ENCODE peak calls at places on chromosomes 2 and 18, in nine cellular contexts. One of them, this sample, is unnamed.

GRCh38 chr2:98654702-98655488 is 46.5 kb downstream of the UNC50 start:
- DNase-seq in amygdala: no peak
- DNase-seq in colonic mucosa: no peak
- DNase-seq in pulmonary artery endothelial cell: no peak
- DNase-seq in KBM-7: peak
- DNase-seq in NCI-H2081: no peak
- DNase-seq in A549: no peak
- DNase-seq in Panc1: no peak
- DNase-seq in AG04450: no peak
- DNase-seq in this sample: no peak

GRCh38 chr2:86274265-86274917 is 63.0 kb downstream of the REEP1 start:
- DNase-seq in A549: peak
- DNase-seq in AG04450: no peak
- DNase-seq in Panc1: no peak
- DNase-seq in KBM-7: no peak
- DNase-seq in NCI-H2081: no peak
- DNase-seq in colonic mucosa: no peak
- DNase-seq in amygdala: no peak
- DNase-seq in pulmonary artery endothelial cell: peak
- DNase-seq in this sample: no peak

GRCh38 chr18:49609416-49610284 is 47.8 kb downstream of the LIPG start:
- DNase-seq in pulmonary artery endothelial cell: no peak
- DNase-seq in A549: no peak
- DNase-seq in colonic mucosa: peak
- DNase-seq in AG04450: no peak
- DNase-seq in KBM-7: no peak
- DNase-seq in NCI-H2081: no peak
- DNase-seq in amygdala: no peak
- DNase-seq in Panc1: peak
- DNase-seq in this sample: no peak

GRCh38 chr18:3265564-3266033 is 3.7 kb downstream of the MYL12B start:
- DNase-seq in Panc1: no peak
- DNase-seq in NCI-H2081: no peak
- DNase-seq in colonic mucosa: no peak
- DNase-seq in AG04450: no peak
- DNase-seq in A549: no peak
- DNase-seq in amygdala: no peak
- DNase-seq in KBM-7: no peak
- DNase-seq in pulmonary artery endothelial cell: no peak
- DNase-seq in this sample: no peak

GRCh38 chr18:389658-390357 is 110.7 kb downstream of the COLEC12 start:
- DNase-seq in colonic mucosa: no peak
- DNase-seq in A549: no peak
- DNase-seq in pulmonary artery endothelial cell: no peak
- DNase-seq in Panc1: no peak
- DNase-seq in amygdala: no peak
- DNase-seq in AG04450: no peak
- DNase-seq in NCI-H2081: no peak
- DNase-seq in KBM-7: no peak
- DNase-seq in this sample: no peak

GRCh38 chr18:26335139-26335933 is 109.1 kb downstream of the TAF4B start:
- DNase-seq in AG04450: no peak
- DNase-seq in Panc1: no peak
- DNase-seq in pulmonary artery endothelial cell: no peak
- DNase-seq in A549: no peak
- DNase-seq in amygdala: no peak
- DNase-seq in NCI-H2081: no peak
- DNase-seq in colonic mucosa: no peak
- DNase-seq in KBM-7: no peak
- DNase-seq in this sample: peak

GRCh38 chr2:27442282-27442980 is at the start of gene KRTCAP3:
- DNase-seq in Panc1: no peak
- DNase-seq in colonic mucosa: peak
- DNase-seq in amygdala: no peak
- DNase-seq in NCI-H2081: peak
- DNase-seq in AG04450: no peak
- DNase-seq in pulmonary artery endothelial cell: no peak
- DNase-seq in A549: no peak
- DNase-seq in KBM-7: no peak
- DNase-seq in this sample: no peak

GRCh38 chr2:165238295-165238694 is 919 bp upstream of the SCN2A start:
- DNase-seq in AG04450: no peak
- DNase-seq in colonic mucosa: no peak
- DNase-seq in amygdala: no peak
- DNase-seq in A549: no peak
- DNase-seq in pulmonary artery endothelial cell: no peak
- DNase-seq in Panc1: no peak
- DNase-seq in NCI-H2081: no peak
- DNase-seq in KBM-7: peak
- DNase-seq in this sample: peak

GRCh38 chr2:112182581-112183034 is 44.4 kb downstream of the FBLN7 start:
- DNase-seq in A549: no peak
- DNase-seq in colonic mucosa: no peak
- DNase-seq in AG04450: no peak
- DNase-seq in KBM-7: no peak
- DNase-seq in NCI-H2081: peak
- DNase-seq in pulmonary artery endothelial cell: no peak
- DNase-seq in amygdala: no peak
- DNase-seq in Panc1: no peak
- DNase-seq in this sample: no peak

GRCh38 chr2:184890311-184890710 is 292.0 kb downstream of the ZNF804A start:
- DNase-seq in KBM-7: no peak
- DNase-seq in colonic mucosa: no peak
- DNase-seq in A549: no peak
- DNase-seq in pulmonary artery endothelial cell: no peak
- DNase-seq in NCI-H2081: no peak
- DNase-seq in amygdala: no peak
- DNase-seq in AG04450: no peak
- DNase-seq in Panc1: no peak
- DNase-seq in this sample: no peak

GRCh38 chr2:144702051-144702450 is 182.1 kb upstream of the ZEB2 start:
- DNase-seq in NCI-H2081: no peak
- DNase-seq in A549: no peak
- DNase-seq in pulmonary artery endothelial cell: no peak
- DNase-seq in amygdala: no peak
- DNase-seq in Panc1: no peak
- DNase-seq in KBM-7: peak
- DNase-seq in AG04450: no peak
- DNase-seq in colonic mucosa: no peak
- DNase-seq in this sample: no peak

GRCh38 chr2:16632615-16633014 is 33.0 kb downstream of the CYRIA start:
- DNase-seq in Panc1: no peak
- DNase-seq in NCI-H2081: no peak
- DNase-seq in pulmonary artery endothelial cell: no peak
- DNase-seq in AG04450: no peak
- DNase-seq in A549: no peak
- DNase-seq in KBM-7: no peak
- DNase-seq in amygdala: no peak
- DNase-seq in colonic mucosa: no peak
- DNase-seq in this sample: no peak

GRCh38 chr2:219119422-219120043 is 41.1 kb downstream of the NHEJ1 start:
- DNase-seq in pulmonary artery endothelial cell: peak
- DNase-seq in A549: peak
- DNase-seq in AG04450: no peak
- DNase-seq in KBM-7: peak
- DNase-seq in Panc1: no peak
- DNase-seq in amygdala: peak
- DNase-seq in colonic mucosa: peak
- DNase-seq in NCI-H2081: peak
- DNase-seq in this sample: peak

GRCh38 chr18:56374005-56374655 is 264.3 kb downstream of the TXNL1 start:
- DNase-seq in pulmonary artery endothelial cell: no peak
- DNase-seq in colonic mucosa: no peak
- DNase-seq in amygdala: no peak
- DNase-seq in AG04450: no peak
- DNase-seq in Panc1: no peak
- DNase-seq in KBM-7: no peak
- DNase-seq in NCI-H2081: no peak
- DNase-seq in A549: peak
- DNase-seq in this sample: no peak

GRCh38 chr2:43005211-43005974 is 213.0 kb upstream of the HAAO start:
- DNase-seq in amygdala: peak
- DNase-seq in KBM-7: no peak
- DNase-seq in A549: peak
- DNase-seq in pulmonary artery endothelial cell: no peak
- DNase-seq in Panc1: no peak
- DNase-seq in colonic mucosa: peak
- DNase-seq in AG04450: no peak
- DNase-seq in NCI-H2081: no peak
- DNase-seq in this sample: no peak

GRCh38 chr18:10094608-10095137 is 180.9 kb downstream of the VAPA start:
- DNase-seq in colonic mucosa: no peak
- DNase-seq in pulmonary artery endothelial cell: no peak
- DNase-seq in amygdala: no peak
- DNase-seq in AG04450: no peak
- DNase-seq in A549: no peak
- DNase-seq in KBM-7: peak
- DNase-seq in Panc1: no peak
- DNase-seq in NCI-H2081: no peak
- DNase-seq in this sample: no peak

GRCh38 chr2:88671786-88672427 is 19.6 kb upstream of the RPIA start:
- DNase-seq in KBM-7: peak
- DNase-seq in pulmonary artery endothelial cell: no peak
- DNase-seq in A549: peak
- DNase-seq in AG04450: no peak
- DNase-seq in colonic mucosa: no peak
- DNase-seq in Panc1: no peak
- DNase-seq in amygdala: peak
- DNase-seq in NCI-H2081: peak
- DNase-seq in this sample: peak

GRCh38 chr2:232890896-232891601 is 21.0 kb downstream of the SNORC start:
- DNase-seq in AG04450: no peak
- DNase-seq in Panc1: no peak
- DNase-seq in A549: no peak
- DNase-seq in NCI-H2081: peak
- DNase-seq in colonic mucosa: no peak
- DNase-seq in amygdala: no peak
- DNase-seq in pulmonary artery endothelial cell: no peak
- DNase-seq in KBM-7: peak
- DNase-seq in this sample: peak